ENCODE peak calls at places on chromosomes 12 and 14, in seven cellular contexts. Q is neural progenitor cell, W is right cardiac atrium, D is Peyer's patch, G is ascending aorta, H is hepatocyte, N is iPS DF 6.9. C is an unnamed sample. For H3K27me3 and H3K4me1, the result is how much of the 10 kb centered on the place peaks cover.

GRCh38 chr12:109020750-109021380 is at the start of gene SVOP:
- DNase-seq in N (peak), W (peak), H (peak), G (no peak), D (no peak), Q (peak), C (peak)

GRCh38 chr12:57993030-57993429 is 51.7 kb downstream of the ATP23 start:
- DNase-seq in G (no peak), D (no peak), W (no peak), H (no peak), N (no peak), Q (no peak), C (no peak)

GRCh38 chr12:49930515-49931288 is 19.8 kb upstream of the AQP2 start:
- DNase-seq in Q (no peak), W (no peak), N (no peak), D (no peak), G (no peak), H (no peak), C (no peak)

GRCh38 chr12:57138526-57139272 is 8.7 kb downstream of the LRP1-AS start:
- DNase-seq in Q (no peak), G (no peak), N (no peak), D (no peak), H (peak), W (peak), C (peak)

GRCh38 chr14:31449971-31450610 is 7.2 kb downstream of the DTD2 start:
- DNase-seq in W (no peak), D (no peak), H (peak), Q (peak), N (no peak), G (no peak), C (no peak)

GRCh38 chr14:34179723-34180122 is 228.8 kb upstream of the EGLN3 start:
- DNase-seq in Q (no peak), H (no peak), N (no peak), D (no peak), W (no peak), G (no peak), C (no peak)

GRCh38 chr14:102554835-102555819 is 37.3 kb upstream of the RCOR1 start:
- DNase-seq in D (peak), W (peak), H (peak), G (no peak), Q (peak), N (no peak), C (no peak)

GRCh38 chr12:111439657-111440151 is 34.0 kb downstream of the SH2B3 start:
- DNase-seq in Q (no peak), D (no peak), H (no peak), N (no peak), W (no peak), G (no peak), C (no peak)

GRCh38 chr12:12010277-12011031 is 60.3 kb upstream of the BCL2L14 start:
- DNase-seq in N (no peak), W (peak), D (peak), H (no peak), Q (no peak), G (peak), C (peak)

GRCh38 chr12:16863742-16864141 is 257.8 kb upstream of the LMO3 start:
- DNase-seq in N (no peak), D (no peak), W (no peak), Q (no peak), H (no peak), G (no peak), C (no peak)

GRCh38 chr14:100610511-100611217 is 23.4 kb upstream of the BEGAIN start:
- DNase-seq in W (no peak), D (no peak), G (no peak), H (no peak), N (no peak), Q (no peak), C (peak)

GRCh38 chr12:63294327-63294632 is 143.3 kb upstream of the AVPR1A start:
- DNase-seq in N (no peak), G (no peak), Q (no peak), H (peak), D (no peak), W (no peak), C (peak)

GRCh38 chr14:100402631-100403030 is 79.5 kb downstream of the SLC25A47 start:
- DNase-seq in N (no peak), D (no peak), Q (no peak), W (no peak), G (no peak), H (no peak), C (no peak)

GRCh38 chr14:52305014-52305413 is 9.1 kb upstream of the PTGER2 start:
- DNase-seq in D (no peak), Q (no peak), N (no peak), W (no peak), H (no peak), G (no peak), C (no peak)

GRCh38 chr14:72653026-72653425 is 240.9 kb downstream of the DPF3 start:
- DNase-seq in Q (no peak), D (no peak), G (no peak), N (no peak), W (no peak), H (no peak), C (no peak)

GRCh38 chr12:121214855-121215745 is 5.2 kb downstream of the P2RX4 start:
- DNase-seq in D (no peak), W (no peak), G (no peak), N (no peak), Q (no peak), H (peak), C (no peak)

GRCh38 chr12:130706311-130706710 is 9.8 kb downstream of the RIMBP2 start:
- DNase-seq in D (no peak), Q (no peak), N (no peak), G (no peak), H (no peak), W (no peak), C (no peak)

GRCh38 chr14:91396959-91397815 is 20.4 kb downstream of the CCDC88C start:
- DNase-seq in Q (no peak), D (peak), W (no peak), H (no peak), N (no peak), G (no peak), C (no peak)

GRCh38 chr12:57838594-57839302 is 7.8 kb downstream of the CTDSP2 start:
- DNase-seq in W (no peak), D (peak), Q (no peak), G (no peak), N (no peak), H (no peak), C (peak)

GRCh38 chr12:53103860-53104305 is 597 bp downstream of the SOAT2 start:
- DNase-seq in Q (no peak), N (no peak), H (no peak), D (peak), W (no peak), G (no peak), C (no peak)

GRCh38 chr12:93087836-93088610 is 158.9 kb upstream of the EEA1 start:
- DNase-seq in Q (no peak), D (no peak), N (no peak), H (no peak), W (no peak), G (no peak), C (no peak)

GRCh38 chr12:27960822-27961221 is 11.7 kb downstream of the PTHLH start:
- DNase-seq in W (no peak), Q (no peak), D (no peak), N (no peak), G (no peak), H (no peak), C (no peak)

GRCh38 chr12:47082963-47083621 is 3.3 kb upstream of the AMIGO2 start:
- DNase-seq in N (no peak), G (no peak), Q (no peak), H (peak), W (no peak), D (no peak), C (peak)

GRCh38 chr14:43894534-43894933 is 612.5 kb downstream of the FSCB start:
- DNase-seq in G (no peak), W (no peak), H (no peak), N (peak), Q (peak), D (no peak), C (peak)

GRCh38 chr12:125055591-125055990 is 9.6 kb upstream of the AACS start:
- DNase-seq in H (no peak), W (no peak), D (no peak), N (no peak), G (no peak), Q (no peak), C (no peak)

GRCh38 chr12:6567112-6567680 is 895 bp downstream of the NOP2 start:
- DNase-seq in G (no peak), N (no peak), D (no peak), W (no peak), Q (no peak), H (no peak), C (no peak)

DNA sequence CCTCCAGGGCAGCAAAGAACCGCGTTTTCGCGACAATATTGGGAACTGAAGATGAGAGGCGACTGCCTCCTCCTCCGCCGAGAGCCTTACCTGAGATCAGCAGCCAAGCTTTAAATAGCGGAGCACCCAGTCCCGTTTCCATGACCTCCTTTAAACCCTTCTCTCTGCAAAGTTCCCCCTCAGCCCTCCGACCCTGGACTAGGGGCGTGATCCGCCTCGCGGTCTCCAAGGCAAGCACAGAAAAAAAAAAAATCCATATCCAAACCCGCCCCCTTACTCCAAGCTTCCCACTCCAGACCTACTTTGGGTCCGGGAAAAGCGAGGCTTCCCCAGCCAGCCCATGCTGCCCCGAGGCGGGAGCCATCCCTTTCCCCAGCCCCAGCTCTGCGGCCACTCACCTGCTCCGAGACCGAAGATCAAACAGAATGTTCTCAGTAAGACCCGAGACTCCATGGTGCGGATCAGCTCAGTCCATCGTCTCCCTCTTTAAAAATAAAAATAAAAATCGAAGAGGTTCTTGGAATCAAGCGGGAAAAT is 630 bp downstream of the NELL2 start:
- DNase-seq in D (no peak), Q (peak), H (peak), W (no peak), N (peak), G (no peak), C (no peak)
- H3K27me3 ChIP-seq in D (under half), Q (under half), H (half or more), W (under half), N (under half), G (under half), C (under half)

GRCh38 chr12:104482748-104483147 is 26.0 kb downstream of the CHST11 start:
- DNase-seq in G (no peak), Q (no peak), N (no peak), W (no peak), H (no peak), D (no peak), C (no peak)
- H3K4me1 ChIP-seq in G (under half), Q (under half), N (under half), W (under half), H (under half), D (half or more), C (under half)

DNA sequence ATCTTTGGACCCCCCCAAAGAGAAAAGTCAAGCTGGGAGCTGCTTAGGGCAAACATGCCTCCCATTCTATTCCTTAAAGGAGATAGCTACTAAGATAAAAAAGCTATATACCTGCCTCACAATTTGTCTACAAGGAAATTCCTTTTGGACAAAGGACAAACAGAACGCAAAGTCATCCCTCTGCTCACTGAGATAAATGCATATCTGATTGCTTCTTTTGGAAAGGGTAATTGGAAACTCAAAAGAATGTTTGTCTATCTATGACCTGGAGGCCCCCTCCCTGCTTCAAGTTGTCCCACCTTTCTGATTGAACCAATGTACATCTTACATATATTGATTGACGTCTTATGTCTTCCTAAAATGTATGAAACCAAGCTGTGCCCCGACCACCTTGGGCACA is 80.9 kb upstream of the FUT8 start:
- DNase-seq in W (no peak), Q (no peak), D (no peak), G (no peak), N (no peak), H (no peak), C (no peak)
- H3K4me3 ChIP-seq in W (no peak), Q (no peak), D (no peak), G (no peak), N (no peak), H (no peak), C (no peak)

GRCh38 chr14:82854131-82854530 is 1320.5 kb upstream of the SEL1L start:
- DNase-seq in Q (peak), G (no peak), H (no peak), N (no peak), W (no peak), D (no peak), C (no peak)
- H3K27me3 ChIP-seq in Q (under half), G (under half), H (under half), N (under half), W (under half), D (under half), C (under half)

DNA sequence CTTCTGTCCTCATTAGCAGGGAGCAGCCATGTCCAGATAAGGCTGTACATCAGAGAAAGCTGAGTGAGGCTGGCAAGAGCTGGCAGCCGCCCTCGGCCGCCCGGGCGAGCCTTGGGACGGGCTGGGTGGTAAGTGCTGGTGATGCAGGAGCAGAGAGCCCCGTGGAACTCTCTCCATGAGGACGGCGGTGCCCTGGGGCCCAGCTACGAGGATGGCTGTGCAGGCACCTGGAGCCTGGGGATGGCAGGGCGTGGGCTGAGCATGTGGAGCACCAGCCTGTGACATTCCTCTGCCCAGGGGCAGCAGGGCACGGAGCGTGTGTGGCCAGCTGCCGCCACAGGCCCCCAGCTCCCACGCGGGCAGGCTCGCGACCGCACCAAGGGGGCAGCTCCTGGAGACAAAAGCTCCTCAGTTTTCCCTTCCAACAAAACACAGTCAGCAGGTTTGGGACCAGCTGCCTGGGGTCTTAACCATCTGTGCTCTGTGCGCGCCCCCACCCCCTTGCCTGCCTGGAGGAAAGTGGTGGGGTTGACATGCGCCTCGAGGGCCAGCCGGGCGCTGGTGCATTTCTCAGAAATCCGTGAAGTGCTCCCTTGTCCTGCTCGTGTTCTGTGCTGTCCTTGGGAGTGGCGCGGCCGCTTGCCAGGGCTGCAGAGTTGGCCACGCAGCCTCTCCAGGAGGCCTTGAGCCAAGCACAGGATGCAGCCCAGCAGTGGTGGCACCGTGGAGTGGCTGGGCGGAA is 21.4 kb downstream of the PACS2 start:
- DNase-seq in W (peak), G (no peak), H (no peak), Q (no peak), D (no peak), N (no peak), C (peak)
- H3K4me1 ChIP-seq in W (under half), G (under half), H (under half), Q (under half), D (under half), N (under half), C (half or more)

GRCh38 chr14:104087505-104087904 is 2.0 kb downstream of the ASPG start:
- DNase-seq in D (no peak), W (no peak), G (no peak), N (no peak), H (no peak), Q (no peak), C (no peak)
- H3K4me3 ChIP-seq in D (no peak), W (no peak), G (no peak), N (no peak), H (no peak), Q (no peak), C (no peak)

GRCh38 chr14:68770553-68771286 is 22.1 kb downstream of the ZFP36L1 start:
- DNase-seq in Q (no peak), H (no peak), N (no peak), D (no peak), W (no peak), G (no peak), C (no peak)
- H3K27me3 ChIP-seq in Q (under half), H (under half), N (under half), D (under half), W (under half), G (under half), C (under half)

GRCh38 chr12:96239711-96240234 is 45.6 kb downstream of the ELK3 start:
- DNase-seq in W (peak), D (no peak), H (peak), Q (no peak), G (no peak), N (no peak), C (no peak)
- H3K4me1 ChIP-seq in W (under half), D (under half), H (under half), Q (under half), G (under half), N (under half), C (under half)

GRCh38 chr12:120115692-120116442 is 686 bp downstream of the RAB35 start:
- DNase-seq in H (peak), Q (no peak), D (no peak), W (peak), G (no peak), N (no peak), C (peak)

GRCh38 chr12:120106151-120106550 is 10.4 kb downstream of the RAB35 start:
- DNase-seq in D (no peak), N (no peak), Q (no peak), H (no peak), W (no peak), G (no peak), C (no peak)

GRCh38 chr12:120109570-120110267 is 6.8 kb downstream of the RAB35 start:
- DNase-seq in H (no peak), W (no peak), D (no peak), Q (no peak), G (no peak), N (no peak), C (peak)

GRCh38 chr12:120115066-120115465 is 1.5 kb downstream of the RAB35 start:
- DNase-seq in G (no peak), Q (no peak), N (no peak), W (no peak), D (no peak), H (no peak), C (no peak)

GRCh38 chr12:120110550-120111501 is 5.7 kb downstream of the RAB35 start:
- DNase-seq in G (peak), N (no peak), H (no peak), W (peak), D (peak), Q (peak), C (no peak)
- H3K4me3 ChIP-seq in G (no peak), N (no peak), H (no peak), W (no peak), D (peak), Q (no peak), C (no peak)